ENCODE peak calls at places on chromosomes 6 and 20, in six cellular contexts. X is activated CD4-positive, alpha-beta T cell treated with anti-CD3 and anti-CD28 coated beads for 4 hours; Z is GOT3; F is AG08396; Y is activated T-helper 1 cell treated with Interleukin-2 at 50 U/mL for 16 hours; I is ELF-1. M is an unnamed sample.

GRCh38 chr20:63027425-63028389 is 20.9 kb upstream of the BHLHE23 start:
- DNase-seq in Y (no peak), I (peak), Z (no peak), X (no peak), F (no peak), M (peak)

GRCh38 chr6:38484656-38485055 is 155.1 kb downstream of the BTBD9 start:
- DNase-seq in Z (no peak), X (no peak), F (no peak), I (no peak), Y (no peak), M (peak)

GRCh38 chr6:62971976-62972658 is 239.2 kb upstream of the FKBP1C start:
- DNase-seq in Y (no peak), F (no peak), I (no peak), Z (no peak), X (no peak), M (no peak)

GRCh38 chr20:32589256-32589655 is 4.1 kb upstream of the NOL4L start:
- DNase-seq in I (no peak), Y (no peak), Z (no peak), F (peak), X (no peak), M (peak)

GRCh38 chr6:145189836-145190235 is 545.5 kb downstream of the EPM2A start:
- DNase-seq in Z (no peak), F (no peak), I (no peak), Y (no peak), X (no peak), M (no peak)

GRCh38 chr20:23299673-23300050 is 50.9 kb upstream of the NXT1 start:
- DNase-seq in Z (no peak), X (no peak), F (no peak), I (no peak), Y (no peak), M (no peak)

GRCh38 chr6:53635322-53635721 is 30.2 kb downstream of the KLHL31 start:
- DNase-seq in X (no peak), Y (no peak), Z (no peak), F (no peak), I (no peak), M (no peak)

GRCh38 chr20:4158466-4159050 is 143.2 kb upstream of the RNF24 start:
- DNase-seq in I (no peak), Z (no peak), Y (no peak), F (no peak), X (no peak), M (no peak)

GRCh38 chr6:156645106-156645505 is 132.1 kb upstream of the ARID1B start:
- DNase-seq in Z (no peak), F (no peak), X (no peak), I (no peak), Y (no peak), M (peak)

GRCh38 chr20:32460683-32461320 is 102.7 kb downstream of the ASXL1 start:
- DNase-seq in F (no peak), Y (no peak), Z (no peak), X (no peak), I (no peak), M (no peak)

GRCh38 chr6:3247255-3248146 is 11.2 kb upstream of the PSMG4 start:
- DNase-seq in F (peak), Z (no peak), I (peak), X (no peak), Y (no peak), M (peak)

GRCh38 chr6:88842320-88842719 is 121.1 kb downstream of the RNGTT start:
- DNase-seq in Y (no peak), Z (no peak), I (no peak), F (no peak), X (no peak), M (no peak)

GRCh38 chr6:20319520-20320357 is 81.9 kb upstream of the E2F3 start:
- DNase-seq in X (peak), F (no peak), Z (no peak), I (no peak), Y (peak), M (no peak)

GRCh38 chr6:43469947-43470346 is 7.4 kb upstream of the TJAP1 start:
- DNase-seq in I (no peak), Y (no peak), F (no peak), Z (no peak), X (no peak), M (no peak)

GRCh38 chr6:108766419-108766818 is 81.8 kb upstream of the ARMC2 start:
- DNase-seq in I (no peak), X (no peak), F (no peak), Z (no peak), Y (no peak), M (no peak)

M was measured in HFFc6.